ENCODE peak calls at places on chromosomes 12 and 14, in four cellular contexts. One of them, this sample, is unnamed.
A peak's percentile ranks its signal among the peaks of the same experiment; 100 is the strongest.

GRCh38 chr12:123107926-123108681 is 42.8 kb downstream of the PITPNM2 start:
- DNase-seq in A549: no peak
- DNase-seq in GM12878: no peak
- DNase-seq in HepG2: no peak
- DNase-seq in this sample: no peak

GRCh38 chr12:114744696-114745095 is 60.7 kb upstream of the TBX3 start:
- DNase-seq in A549: no peak
- DNase-seq in GM12878: no peak
- DNase-seq in HepG2: no peak
- DNase-seq in this sample: no peak

GRCh38 chr12:23550753-23551152 is 398.7 kb downstream of the SOX5 start:
- DNase-seq in A549: no peak
- DNase-seq in GM12878: no peak
- DNase-seq in HepG2: peak; percentile 12
- DNase-seq in this sample: no peak

GRCh38 chr14:51448831-51449665 is 202.7 kb upstream of the FRMD6 start:
- DNase-seq in HepG2: no peak
- DNase-seq in A549: no peak
- DNase-seq in GM12878: no peak
- DNase-seq in this sample: no peak

GRCh38 chr14:102029956-102030355 is 56.9 kb downstream of the HSP90AA1 start:
- DNase-seq in GM12878: no peak
- DNase-seq in A549: no peak
- DNase-seq in HepG2: peak; percentile 22
- DNase-seq in this sample: no peak

GRCh38 chr12:123384318-123384993 is 524 bp downstream of the KMT5A start:
- DNase-seq in A549: peak; percentile 42
- DNase-seq in GM12878: no peak
- DNase-seq in HepG2: no peak
- DNase-seq in this sample: no peak

GRCh38 chr14:66965831-66966230 is 223.4 kb upstream of the GARIN2 start:
- DNase-seq in A549: no peak
- DNase-seq in GM12878: no peak
- DNase-seq in HepG2: no peak
- DNase-seq in this sample: no peak

GRCh38 chr12:131457331-131458047 is 253.4 kb upstream of the SFSWAP start:
- DNase-seq in HepG2: no peak
- DNase-seq in GM12878: no peak
- DNase-seq in A549: no peak
- DNase-seq in this sample: peak; percentile 19

GRCh38 chr14:59634617-59635016 is 58.0 kb upstream of the CCDC175 start:
- DNase-seq in HepG2: no peak
- DNase-seq in A549: no peak
- DNase-seq in GM12878: no peak
- DNase-seq in this sample: no peak

GRCh38 chr14:34794941-34795340 is 80.2 kb downstream of the BAZ1A start:
- DNase-seq in HepG2: no peak
- DNase-seq in GM12878: no peak
- DNase-seq in A549: no peak
- DNase-seq in this sample: no peak

GRCh38 chr12:47949441-47950341 is 13.7 kb upstream of the TMEM106C start:
- DNase-seq in HepG2: peak; percentile 76
- DNase-seq in A549: peak; percentile 88
- DNase-seq in GM12878: no peak
- DNase-seq in this sample: peak; percentile 84

GRCh38 chr14:44657688-44658388 is 150.8 kb upstream of the FSCB start:
- DNase-seq in HepG2: peak; percentile 4
- DNase-seq in GM12878: no peak
- DNase-seq in A549: peak; percentile 10
- DNase-seq in this sample: no peak

GRCh38 chr14:61668267-61668666 is 27.0 kb upstream of the HIF1A start:
- DNase-seq in A549: peak; percentile 22
- DNase-seq in GM12878: no peak
- DNase-seq in HepG2: no peak
- DNase-seq in this sample: no peak

GRCh38 chr12:8077207-8077606 is 4.9 kb upstream of the NECAP1 start:
- DNase-seq in A549: no peak
- DNase-seq in GM12878: no peak
- DNase-seq in HepG2: no peak
- DNase-seq in this sample: no peak

GRCh38 chr12:122006186-122006926 is 15.3 kb upstream of the BCL7A start:
- DNase-seq in HepG2: no peak
- DNase-seq in GM12878: no peak
- DNase-seq in A549: no peak
- DNase-seq in this sample: no peak

GRCh38 chr14:103724116-103724515 is 8.5 kb downstream of the ZFYVE21 start:
- DNase-seq in HepG2: no peak
- DNase-seq in GM12878: no peak
- DNase-seq in A549: no peak
- DNase-seq in this sample: peak; percentile 28

GRCh38 chr14:67934087-67934486 is 114.5 kb downstream of the RAD51B start:
- DNase-seq in GM12878: peak; percentile 42
- DNase-seq in HepG2: peak; percentile 62
- DNase-seq in A549: peak; percentile 89
- DNase-seq in this sample: peak; percentile 53

DNA sequence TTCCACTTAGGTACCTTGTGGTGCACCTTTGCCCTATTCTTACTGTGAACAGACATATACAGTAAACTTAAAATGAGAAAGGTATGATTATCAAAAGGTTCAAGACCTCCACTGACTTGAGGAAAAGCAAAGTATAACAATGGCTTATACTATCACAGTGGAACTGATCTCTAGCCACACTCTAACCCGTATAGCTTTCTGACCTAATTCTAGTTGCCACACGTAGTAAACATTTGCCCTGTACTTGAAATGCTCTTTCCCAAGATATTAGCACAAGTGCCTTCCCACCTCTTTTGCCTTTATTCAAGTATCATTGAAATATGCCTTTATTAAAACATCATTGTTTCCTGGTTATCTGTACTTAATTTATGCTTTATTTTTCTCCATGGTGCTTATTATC is 250.4 kb upstream of the PPFIA2 start:
- DNase-seq in A549: no peak
- DNase-seq in GM12878: no peak
- DNase-seq in HepG2: no peak
- DNase-seq in this sample: no peak
- TF ChIP-seq CHD4 in A549: no peak
- TF ChIP-seq CHD4 in GM12878: no peak
- TF ChIP-seq CHD4 in HepG2: no peak
- TF ChIP-seq CHD4 in this sample: no peak

GRCh38 chr14:105064721-105065143 is 498 bp downstream of the GPR132 start:
- DNase-seq in GM12878: no peak
- DNase-seq in HepG2: peak; percentile 36
- DNase-seq in A549: no peak
- DNase-seq in this sample: peak; percentile 21
- TF ChIP-seq CHD4 in GM12878: no peak
- TF ChIP-seq CHD4 in HepG2: no peak
- TF ChIP-seq CHD4 in A549: no peak
- TF ChIP-seq CHD4 in this sample: no peak

GRCh38 chr12:117043598-117043901 is 55.7 kb downstream of the TESC start:
- DNase-seq in A549: no peak
- DNase-seq in GM12878: no peak
- DNase-seq in HepG2: no peak
- DNase-seq in this sample: no peak
- TF ChIP-seq CHD4 in A549: no peak
- TF ChIP-seq CHD4 in GM12878: no peak
- TF ChIP-seq CHD4 in HepG2: no peak
- TF ChIP-seq CHD4 in this sample: no peak

GRCh38 chr14:63178912-63179311 is 25.3 kb upstream of the RHOJ start:
- DNase-seq in GM12878: no peak
- DNase-seq in HepG2: no peak
- DNase-seq in A549: no peak
- DNase-seq in this sample: no peak
- TF ChIP-seq CHD4 in GM12878: no peak
- TF ChIP-seq CHD4 in HepG2: no peak
- TF ChIP-seq CHD4 in A549: no peak
- TF ChIP-seq CHD4 in this sample: no peak

DNA sequence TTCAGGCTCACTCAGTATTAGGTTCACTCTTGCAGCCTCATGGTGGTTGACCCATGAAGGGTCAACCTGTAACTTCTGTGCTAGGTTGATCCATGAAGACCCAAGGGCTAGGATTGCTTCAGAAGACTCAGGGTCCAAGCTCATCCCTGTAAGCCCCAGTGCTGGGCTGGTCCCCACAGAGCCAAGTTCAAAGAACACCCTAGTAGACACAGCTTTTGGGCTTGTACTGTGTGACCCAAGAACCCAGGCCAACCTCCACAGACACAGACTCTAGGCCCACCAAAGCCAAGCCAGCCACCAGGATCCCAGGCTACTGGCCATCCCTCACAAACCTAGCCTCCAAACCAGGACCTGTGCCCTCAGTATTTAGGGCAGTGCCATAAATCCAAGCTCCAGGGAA is 1020.6 kb downstream of the SLC16A7 start:
- DNase-seq in HepG2: no peak
- DNase-seq in A549: no peak
- DNase-seq in GM12878: no peak
- DNase-seq in this sample: no peak
- TF ChIP-seq CHD4 in HepG2: no peak
- TF ChIP-seq CHD4 in A549: no peak
- TF ChIP-seq CHD4 in GM12878: no peak
- TF ChIP-seq CHD4 in this sample: no peak

DNA sequence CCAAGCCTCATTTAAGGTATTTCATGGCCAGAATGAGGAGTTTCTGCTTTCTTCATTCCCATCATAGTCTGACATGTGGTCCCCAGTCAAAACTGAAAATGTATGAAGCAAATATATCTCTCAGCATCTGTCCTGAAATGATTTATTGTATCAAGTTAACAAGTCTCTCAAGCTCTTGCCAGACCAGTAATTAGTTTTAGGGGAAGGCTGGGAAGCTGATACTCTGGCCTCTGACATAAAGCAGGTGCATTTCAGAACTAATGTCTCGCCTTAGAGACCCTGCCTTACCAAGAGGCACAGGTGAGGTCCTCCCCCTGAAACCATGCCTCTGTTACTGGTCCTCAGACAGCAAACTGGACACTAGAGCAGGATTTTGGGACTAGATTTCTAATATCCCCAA is 266.5 kb downstream of the SLC15A4 start:
- DNase-seq in GM12878: no peak
- DNase-seq in A549: no peak
- DNase-seq in HepG2: no peak
- DNase-seq in this sample: no peak
- TF ChIP-seq CHD4 in GM12878: no peak
- TF ChIP-seq CHD4 in A549: no peak
- TF ChIP-seq CHD4 in HepG2: no peak
- TF ChIP-seq CHD4 in this sample: no peak

GRCh38 chr12:51247523-51248206 is 9.0 kb downstream of the DAZAP2 start:
- DNase-seq in GM12878: no peak
- DNase-seq in HepG2: no peak
- DNase-seq in A549: no peak
- DNase-seq in this sample: no peak

GRCh38 chr12:51242896-51243295 is 4.3 kb downstream of the DAZAP2 start:
- DNase-seq in HepG2: no peak
- DNase-seq in GM12878: no peak
- DNase-seq in A549: no peak
- DNase-seq in this sample: no peak

GRCh38 chr12:51245476-51246253 is 7.0 kb downstream of the DAZAP2 start:
- DNase-seq in A549: no peak
- DNase-seq in HepG2: no peak
- DNase-seq in GM12878: no peak
- DNase-seq in this sample: no peak

GRCh38 chr12:51244269-51244668 is 5.6 kb downstream of the DAZAP2 start:
- DNase-seq in A549: no peak
- DNase-seq in GM12878: no peak
- DNase-seq in HepG2: no peak
- DNase-seq in this sample: no peak

DNA sequence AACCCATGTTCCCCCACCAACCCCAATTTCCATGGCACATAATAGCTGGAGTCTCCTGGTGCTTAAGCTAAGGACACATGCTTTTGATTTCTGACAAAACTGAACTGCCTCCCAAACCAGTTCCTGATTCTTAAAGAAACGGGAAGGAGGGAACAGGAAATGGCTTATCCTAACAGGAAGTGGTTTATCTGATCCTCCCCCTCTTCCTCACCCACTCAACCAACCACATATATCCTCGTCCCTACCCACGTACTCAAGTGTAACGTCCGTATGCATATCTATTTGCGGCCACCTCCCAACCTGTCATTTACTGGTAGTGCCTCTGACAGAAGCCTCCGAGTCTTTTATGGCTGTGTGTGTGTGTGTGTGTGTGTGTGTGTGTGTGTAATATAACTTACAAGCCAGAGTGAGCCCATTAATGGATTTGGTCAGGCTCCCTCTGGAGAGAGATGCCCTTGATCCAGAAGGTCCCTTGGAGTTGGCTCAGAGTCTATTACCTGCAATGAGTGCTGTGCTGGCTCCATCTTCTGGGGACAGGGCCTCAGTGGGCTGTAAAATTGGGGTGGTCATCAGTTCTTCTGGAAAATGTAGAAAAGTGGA is 7.7 kb downstream of the DAZAP2 start:
- DNase-seq in HepG2: no peak
- DNase-seq in GM12878: no peak
- DNase-seq in A549: no peak
- DNase-seq in this sample: peak; percentile 29
- TF ChIP-seq CHD4 in HepG2: no peak
- TF ChIP-seq CHD4 in GM12878: no peak
- TF ChIP-seq CHD4 in A549: no peak
- TF ChIP-seq CHD4 in this sample: no peak

GRCh38 chr12:75820848-75821578 is 210.6 kb downstream of the PHLDA1 start:
- DNase-seq in A549: peak; percentile 11
- DNase-seq in GM12878: no peak
- DNase-seq in HepG2: no peak
- DNase-seq in this sample: no peak

GRCh38 chr12:75827061-75827460 is 204.5 kb downstream of the PHLDA1 start:
- DNase-seq in HepG2: no peak
- DNase-seq in GM12878: no peak
- DNase-seq in A549: no peak
- DNase-seq in this sample: no peak

GRCh38 chr12:75825686-75826085 is 205.9 kb downstream of the PHLDA1 start:
- DNase-seq in GM12878: no peak
- DNase-seq in A549: no peak
- DNase-seq in HepG2: no peak
- DNase-seq in this sample: no peak

GRCh38 chr12:75819512-75819911 is 212.1 kb downstream of the PHLDA1 start:
- DNase-seq in A549: no peak
- DNase-seq in HepG2: no peak
- DNase-seq in GM12878: no peak
- DNase-seq in this sample: no peak

GRCh38 chr12:75823475-75823874 is 208.1 kb downstream of the PHLDA1 start:
- DNase-seq in A549: no peak
- DNase-seq in GM12878: no peak
- DNase-seq in HepG2: no peak
- DNase-seq in this sample: no peak
- TF ChIP-seq CHD4 in A549: no peak
- TF ChIP-seq CHD4 in GM12878: no peak
- TF ChIP-seq CHD4 in HepG2: no peak
- TF ChIP-seq CHD4 in this sample: no peak

DNA sequence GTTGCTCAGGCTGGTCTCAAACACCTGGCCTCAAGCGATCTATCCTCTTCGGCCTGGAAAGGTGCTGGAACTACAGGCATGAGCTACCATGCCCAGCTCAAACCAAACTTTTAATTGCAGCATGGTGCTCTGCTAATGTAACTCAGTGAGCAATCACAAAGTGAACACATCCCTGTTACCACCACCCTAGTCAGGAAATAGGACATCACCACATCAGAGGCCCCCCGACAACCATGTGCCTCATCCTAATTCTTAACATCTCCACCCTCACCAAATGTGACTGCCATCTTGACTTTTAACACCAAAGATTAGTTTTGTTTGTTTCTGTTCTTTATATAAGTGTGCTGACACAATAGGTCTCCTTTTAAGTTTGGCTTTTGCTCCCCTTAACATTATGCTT is 22.8 kb upstream of the SDR39U1 start:
- DNase-seq in A549: no peak
- DNase-seq in GM12878: no peak
- DNase-seq in HepG2: no peak
- DNase-seq in this sample: no peak
- TF ChIP-seq CHD4 in A549: no peak
- TF ChIP-seq CHD4 in GM12878: no peak
- TF ChIP-seq CHD4 in HepG2: no peak
- TF ChIP-seq CHD4 in this sample: no peak